ENCODE peak calls at places on chromosomes 16 and 17, in five cellular contexts. B, O, C, K and A are unnamed samples.

GRCh38 chr16:4215106-4215505 is 26.8 kb downstream of the SRL start:
- DNase-seq in K (no peak), O (no peak), B (no peak), C (no peak), A (no peak)

GRCh38 chr16:50010212-50010611 is 14.8 kb upstream of the CNEP1R1 start:
- DNase-seq in C (no peak), K (no peak), O (no peak), B (no peak), A (no peak)

GRCh38 chr17:42407289-42407836 is 15.7 kb downstream of the CAVIN1 start:
- DNase-seq in K (peak), B (peak), O (peak), C (peak), A (peak)

GRCh38 chr16:88353232-88353631 is 29.5 kb upstream of the ZNF469 start:
- DNase-seq in B (peak), C (no peak), O (no peak), K (no peak), A (peak)

GRCh38 chr16:31267332-31268032 is 7.7 kb downstream of the ITGAM start:
- DNase-seq in C (no peak), K (no peak), O (no peak), B (no peak), A (no peak)

GRCh38 chr17:28173801-28174200 is 131.3 kb downstream of the NLK start:
- DNase-seq in B (no peak), C (no peak), O (no peak), K (no peak), A (no peak)

GRCh38 chr16:47657032-47657431 is 195.9 kb downstream of the PHKB start:
- DNase-seq in C (no peak), K (no peak), B (no peak), O (no peak), A (no peak)

GRCh38 chr17:15917021-15917438 is 27.9 kb upstream of the ADORA2B start:
- DNase-seq in B (no peak), K (no peak), C (no peak), O (no peak), A (no peak)

GRCh38 chr17:79027925-79028491 is 4.0 kb downstream of the C1QTNF1 start:
- DNase-seq in O (peak), C (no peak), B (no peak), K (no peak), A (no peak)

GRCh38 chr16:75225678-75226515 is 7.1 kb downstream of the CTRB1 start:
- DNase-seq in B (peak), C (no peak), K (no peak), O (no peak), A (no peak)

GRCh38 chr16:8679156-8679555 is 4.7 kb downstream of the ABAT start:
- DNase-seq in C (no peak), B (no peak), O (no peak), K (no peak), A (no peak)

GRCh38 chr17:33970271-33970670 is 284.8 kb upstream of the CCL2 start:
- DNase-seq in O (no peak), C (peak), B (no peak), K (no peak), A (no peak)

GRCh38 chr16:19588661-19589060 is 33.2 kb downstream of the VPS35L start:
- DNase-seq in B (no peak), K (no peak), O (no peak), C (no peak), A (no peak)

GRCh38 chr16:23348579-23349469 is 46.7 kb downstream of the SCNN1B start:
- DNase-seq in O (no peak), B (no peak), K (no peak), C (peak), A (no peak)

GRCh38 chr17:19262650-19263620 is 25.8 kb downstream of the EPN2 start:
- DNase-seq in B (no peak), C (no peak), O (no peak), K (no peak), A (no peak)

GRCh38 chr16:79826732-79827514 is 226.4 kb upstream of the MAF start:
- DNase-seq in C (no peak), B (no peak), K (no peak), O (no peak), A (no peak)

GRCh38 chr16:1105888-1106620 is 10.0 kb upstream of the C1QTNF8 start:
- DNase-seq in B (peak), K (no peak), O (peak), C (peak), A (peak)

GRCh38 chr16:58733248-58733670 is 857 bp downstream of the GOT2 start:
- DNase-seq in K (peak), O (no peak), C (no peak), B (no peak), A (no peak)

GRCh38 chr16:19908921-19909320 is 24.3 kb upstream of the GPRC5B start:
- DNase-seq in O (no peak), K (no peak), C (no peak), B (no peak), A (no peak)

GRCh38 chr17:43528319-43528987 is 17.7 kb downstream of the ETV4 start:
- DNase-seq in B (peak), C (no peak), O (peak), K (no peak), A (no peak)

GRCh38 chr16:90031186-90031930 is 12.1 kb upstream of the DBNDD1 start:
- DNase-seq in K (no peak), O (no peak), B (no peak), C (no peak), A (no peak)

GRCh38 chr16:66481943-66482390 is 54.9 kb downstream of the BEAN1 start:
- DNase-seq in B (no peak), K (no peak), C (no peak), O (no peak), A (no peak)
- TF ChIP-seq CTCF in B (no peak), K (no peak), C (no peak), O (no peak), A (no peak)

GRCh38 chr16:84911490-84912216 is 91.9 kb downstream of the CRISPLD2 start:
- DNase-seq in O (no peak), C (no peak), K (no peak), B (no peak), A (no peak)

GRCh38 chr16:84909686-84910085 is 89.9 kb downstream of the CRISPLD2 start:
- DNase-seq in C (no peak), B (no peak), K (no peak), O (no peak), A (no peak)

GRCh38 chr16:84907046-84907445 is 87.3 kb downstream of the CRISPLD2 start:
- DNase-seq in K (no peak), O (no peak), C (no peak), B (no peak), A (no peak)

GRCh38 chr16:84907575-84907974 is 87.8 kb downstream of the CRISPLD2 start:
- DNase-seq in O (no peak), C (no peak), B (no peak), K (no peak), A (no peak)

DNA sequence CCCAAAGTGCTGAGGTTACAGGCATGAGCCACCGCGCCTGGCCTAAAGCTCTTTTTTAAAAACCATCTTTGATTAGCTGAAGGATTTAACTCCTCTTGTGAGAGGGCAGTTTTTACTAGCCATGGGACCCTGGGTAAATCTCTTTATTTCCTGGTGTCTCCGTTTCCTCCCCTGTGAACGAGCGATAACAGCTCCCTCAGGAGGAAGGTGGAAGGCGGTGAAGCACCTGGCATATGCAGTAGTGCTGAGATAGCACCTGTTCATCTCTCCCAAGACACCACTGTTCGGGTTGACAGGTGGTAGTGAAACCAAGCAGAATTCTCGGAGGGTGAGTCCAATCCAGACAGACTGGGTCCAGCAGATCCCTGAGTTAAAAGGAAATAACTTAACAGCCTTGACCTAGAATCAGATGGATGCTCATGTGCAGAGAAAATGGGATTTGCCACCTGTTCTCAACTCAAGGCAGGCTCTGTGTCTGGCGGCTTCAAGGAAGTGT is 86.2 kb downstream of the CRISPLD2 start:
- DNase-seq in K (no peak), O (no peak), B (no peak), C (no peak), A (no peak)
- TF ChIP-seq CTCF in K (no peak), O (no peak), B (no peak), C (no peak), A (no peak)

GRCh38 chr17:1643293-1643998 is 2.1 kb downstream of the SCARF1 start:
- DNase-seq in O (peak), B (peak), K (no peak), C (peak), A (peak)
- TF ChIP-seq CTCF in O (no peak), B (peak), K (no peak), C (peak), A (peak)

DNA sequence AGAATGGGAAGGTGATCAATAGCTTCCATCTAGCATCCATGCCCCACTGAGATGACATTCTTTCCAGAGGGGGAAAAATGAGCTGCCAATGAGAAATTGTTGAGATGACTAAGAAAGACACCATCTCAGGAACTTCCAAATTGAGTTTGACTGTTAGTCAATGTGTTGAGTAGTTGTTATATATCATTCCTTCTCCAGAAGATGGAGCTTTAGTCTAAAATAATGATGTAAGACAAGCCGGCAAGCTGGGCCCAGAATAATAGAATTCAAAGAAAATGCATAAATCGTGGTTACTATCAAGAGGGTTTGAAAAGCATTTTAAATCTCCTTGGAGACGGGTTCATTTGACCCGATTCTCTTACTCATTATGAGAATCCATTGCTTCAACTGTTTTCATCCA is 71.0 kb upstream of the ATF7IP2 start:
- DNase-seq in B (no peak), O (no peak), K (no peak), C (no peak), A (no peak)
- TF ChIP-seq CTCF in B (no peak), O (no peak), K (no peak), C (peak), A (no peak)

GRCh38 chr17:40864661-40865380 is 2.2 kb downstream of the KRT12 start:
- DNase-seq in K (no peak), B (no peak), O (no peak), C (no peak), A (no peak)

GRCh38 chr17:40859536-40859935 is 7.5 kb downstream of the KRT12 start:
- DNase-seq in B (no peak), O (no peak), C (no peak), K (no peak), A (no peak)

GRCh38 chr17:40866838-40867237 is at the start of gene KRT12:
- DNase-seq in K (no peak), C (no peak), O (no peak), B (no peak), A (no peak)

GRCh38 chr17:40857535-40857934 is 9.5 kb downstream of the KRT12 start:
- DNase-seq in O (no peak), C (no peak), K (no peak), B (no peak), A (no peak)

DNA sequence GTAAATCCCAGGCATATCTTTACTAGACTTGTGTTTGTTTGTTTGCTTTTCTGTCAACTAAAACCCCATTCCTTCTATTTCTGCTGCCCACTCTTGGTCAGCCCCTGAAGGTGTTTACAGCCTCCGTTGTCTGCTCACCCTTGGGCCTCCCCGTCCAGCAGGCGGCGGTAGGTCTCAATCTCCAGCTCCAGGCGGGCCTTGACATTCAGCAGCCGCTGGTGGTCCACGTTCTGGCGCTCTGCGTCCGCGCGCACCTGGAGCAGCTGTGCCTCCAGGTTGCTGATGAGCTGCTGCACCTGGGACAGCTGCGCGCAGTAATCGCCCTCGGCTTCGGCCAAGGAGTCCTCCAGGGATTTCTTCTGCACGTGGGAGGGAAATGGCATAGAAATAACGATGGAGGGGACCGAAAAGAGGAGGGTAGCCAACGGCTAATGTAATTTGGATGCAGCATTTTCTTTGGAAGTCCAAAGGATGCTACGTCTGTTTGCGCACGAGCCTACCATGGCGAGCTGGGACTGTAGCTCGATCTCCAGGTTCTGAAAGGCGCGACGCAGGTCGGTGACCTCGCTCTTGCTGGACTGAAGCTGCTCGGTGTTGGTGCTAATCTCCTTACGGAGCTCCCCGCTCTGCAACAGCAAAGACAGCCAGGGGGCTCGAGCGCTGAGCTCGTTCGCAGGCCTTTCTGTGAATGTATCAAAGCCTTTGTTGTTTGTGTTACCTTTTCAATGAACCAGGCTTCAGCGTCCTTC is 3.9 kb downstream of the KRT12 start:
- DNase-seq in B (peak), O (peak), C (peak), K (no peak), A (peak)
- TF ChIP-seq CTCF in B (no peak), O (no peak), C (peak), K (no peak), A (peak)

DNA sequence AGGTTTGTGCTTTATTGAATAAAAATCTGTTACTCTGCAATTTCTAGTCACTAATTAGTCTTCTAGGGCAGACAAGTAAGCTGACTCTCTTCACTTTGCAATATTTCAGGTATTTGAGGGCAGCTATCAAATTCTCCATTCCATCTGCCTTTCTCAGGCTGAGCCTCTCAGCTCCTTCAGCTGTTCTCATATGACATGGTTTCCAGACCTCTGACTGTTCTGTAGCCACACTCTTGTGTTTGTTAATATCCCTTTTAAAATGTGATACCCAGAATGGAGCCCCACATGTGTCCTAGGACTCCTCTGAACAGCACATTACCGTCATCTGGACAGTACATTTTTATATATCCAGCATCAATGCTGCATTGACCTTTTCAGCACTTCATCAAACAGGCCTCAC is 46.1 kb upstream of the MTMR4 start:
- DNase-seq in K (no peak), B (no peak), C (no peak), O (no peak), A (no peak)
- TF ChIP-seq CTCF in K (no peak), B (no peak), C (no peak), O (no peak), A (no peak)

GRCh38 chr17:50088952-50089825 is 6.0 kb upstream of the PDK2 start:
- DNase-seq in K (no peak), C (no peak), B (no peak), O (no peak), A (no peak)
- TF ChIP-seq CTCF in K (no peak), C (no peak), B (no peak), O (no peak), A (no peak)

GRCh38 chr16:12228607-12229499 is 252.3 kb downstream of the SNX29 start:
- DNase-seq in O (peak), K (no peak), B (no peak), C (peak), A (peak)
- TF ChIP-seq CTCF in O (peak), K (peak), B (no peak), C (peak), A (peak)

DNA sequence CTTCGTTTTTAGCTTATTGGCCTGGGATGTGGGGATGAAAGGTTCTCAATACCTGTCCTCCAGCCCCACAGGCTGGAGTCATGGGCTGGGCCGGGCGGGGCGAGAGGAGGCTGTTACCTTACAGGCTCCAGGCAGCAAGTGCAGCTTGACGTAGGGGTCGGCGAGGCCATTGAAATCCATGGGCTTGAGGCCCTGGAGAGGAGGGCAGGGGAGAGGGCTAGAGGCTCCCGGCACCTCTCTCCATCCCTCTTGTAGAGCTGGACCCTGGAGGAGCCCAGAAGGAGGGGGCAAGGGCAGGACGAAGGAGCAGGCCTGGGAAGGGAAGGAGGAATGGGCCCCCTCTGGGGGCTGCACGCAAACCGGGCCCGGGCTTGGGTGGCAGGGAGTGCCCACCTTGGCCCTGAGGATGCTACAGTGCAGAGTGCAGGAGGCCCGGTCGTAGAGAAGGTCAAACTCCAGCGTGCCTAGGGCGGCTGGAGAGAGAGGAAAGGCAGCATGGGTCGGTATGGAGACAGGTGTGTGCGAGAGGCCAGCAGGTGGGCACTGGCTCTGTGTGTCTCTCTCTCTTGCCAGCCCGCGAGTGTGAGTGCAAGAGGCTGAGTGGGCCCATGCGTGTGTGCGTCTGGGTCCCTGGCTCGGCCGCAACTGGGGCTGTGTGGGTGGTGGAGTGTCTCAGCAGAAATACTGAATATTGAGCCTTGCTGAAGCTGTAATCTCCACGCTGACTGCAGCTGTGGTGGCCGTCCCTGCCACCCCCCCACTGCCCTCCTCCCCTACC is 1.6 kb downstream of the DOC2A start:
- DNase-seq in O (no peak), K (no peak), B (peak), C (no peak), A (no peak)
- TF ChIP-seq CTCF in O (no peak), K (no peak), B (no peak), C (no peak), A (no peak)